ENCODE peak calls at places on chromosomes 4 and X, in eight cellular contexts. Q is adrenal gland, I is upper lobe of right lung, G is brain microvascular endothelial cell, P is NT2/D1, U is PC-9, X is GM06990, F is mesenchymal stem cell. W is an unnamed sample.

GRCh38 chrX:39551748-39552147 is 546.0 kb downstream of the BCOR start:
- DNase-seq in G (no peak), U (no peak), Q (no peak), X (no peak), I (no peak), F (no peak), P (no peak), W (no peak)

GRCh38 chr4:151540728-151541437 is 131.9 kb downstream of the FHIP1A start:
- DNase-seq in Q (peak; percentile 4), X (no peak), G (peak; percentile 92), U (peak; percentile 92), I (no peak), P (no peak), F (peak; percentile 93), W (no peak)

GRCh38 chr4:73662709-73663546 is 42.7 kb upstream of the RASSF6 start:
- DNase-seq in G (peak; percentile 47), F (peak; percentile 73), Q (peak; percentile 11), I (no peak), U (no peak), X (no peak), P (no peak), W (no peak)

GRCh38 chr4:45437381-45437780 is 686.5 kb downstream of the GABRG1 start:
- DNase-seq in Q (no peak), P (no peak), U (no peak), X (no peak), I (no peak), G (no peak), F (no peak), W (no peak)

GRCh38 chr4:138897818-138898226 is 117.8 kb upstream of the NOCT start:
- DNase-seq in I (no peak), F (peak; percentile 94), P (no peak), U (peak; percentile 92), Q (no peak), G (peak; percentile 93), X (no peak), W (no peak)

GRCh38 chrX:3403748-3404147 is 57.3 kb upstream of the MXRA5 start:
- DNase-seq in X (no peak), I (no peak), Q (no peak), F (no peak), U (no peak), P (no peak), G (no peak), W (no peak)

GRCh38 chr4:16897991-16898827 is at the start of gene LDB2:
- DNase-seq in P (no peak), I (peak; percentile 68), X (no peak), G (peak; percentile 72), F (peak; percentile 96), U (no peak), Q (peak; percentile 54), W (peak; percentile 46)

GRCh38 chr4:134952305-134952704 is 750.7 kb upstream of the PABPC4L start:
- DNase-seq in X (no peak), G (no peak), F (no peak), Q (no peak), I (peak; percentile 40), P (no peak), U (no peak), W (no peak)

GRCh38 chrX:21738145-21738949 is 19.6 kb downstream of the SMPX start:
- DNase-seq in P (no peak), U (no peak), I (no peak), F (no peak), X (no peak), G (no peak), Q (no peak), W (peak; percentile 52)

GRCh38 chr4:38146383-38146782 is 186.2 kb downstream of the PTTG2 start:
- DNase-seq in P (no peak), F (no peak), G (no peak), U (no peak), I (no peak), Q (no peak), X (no peak), W (no peak)

GRCh38 chrX:136306182-136306581 is 5.4 kb downstream of the ADGRG4 start:
- DNase-seq in P (no peak), U (no peak), Q (no peak), G (no peak), X (no peak), F (no peak), I (no peak), W (no peak)

GRCh38 chrX:14777484-14777883 is 95.4 kb downstream of the FANCB start:
- DNase-seq in F (peak; percentile 45), P (no peak), Q (no peak), I (no peak), G (no peak), U (peak; percentile 40), X (no peak), W (no peak)

GRCh38 chrX:130055103-130055502 is 55.2 kb downstream of the ELF4 start:
- DNase-seq in U (no peak), Q (no peak), G (peak; percentile 47), F (peak; percentile 33), I (no peak), P (no peak), X (no peak), W (peak; percentile 58)

GRCh38 chr4:1998296-1998695 is 10.5 kb downstream of the NELFA start:
- DNase-seq in G (no peak), X (no peak), F (no peak), U (peak; percentile 93), I (no peak), Q (no peak), P (no peak), W (no peak)
- H3K36me3 ChIP-seq in G (peaks cover 2% of the 10 kb centered on the region), X (peaks cover 2% of the 10 kb centered on the region), F (peaks cover 4% of the 10 kb centered on the region), U (peaks cover 17% of the 10 kb centered on the region), I (peaks cover 3% of the 10 kb centered on the region), Q (no peaks in the 10 kb centered on the region), P (peaks cover 8% of the 10 kb centered on the region), W (no peaks in the 10 kb centered on the region)

GRCh38 chrX:50067435-50068292 is 133.1 kb downstream of the AKAP4 start:
- DNase-seq in G (peak; percentile 40), F (peak; percentile 60), P (peak; percentile 71), Q (peak; percentile 50), U (no peak), X (no peak), I (no peak), W (peak; percentile 62)

GRCh38 chrX:50068893-50069292 is 131.9 kb downstream of the AKAP4 start:
- DNase-seq in G (no peak), I (no peak), U (no peak), F (no peak), Q (no peak), X (no peak), P (no peak), W (no peak)

GRCh38 chrX:50068293-50068568 is 132.6 kb downstream of the AKAP4 start:
- DNase-seq in I (no peak), U (no peak), P (no peak), Q (no peak), X (no peak), G (peak; percentile 16), F (no peak), W (no peak)

GRCh38 chrX:50071507-50071906 is 129.3 kb downstream of the AKAP4 start:
- DNase-seq in F (no peak), G (no peak), P (no peak), X (no peak), Q (no peak), I (no peak), U (no peak), W (no peak)

GRCh38 chrX:50066318-50066937 is 134.4 kb downstream of the AKAP4 start:
- DNase-seq in I (no peak), G (no peak), Q (no peak), F (no peak), P (no peak), X (no peak), U (no peak), W (no peak)
- H3K36me3 ChIP-seq in I (no peaks in the 10 kb centered on the region), G (no peaks in the 10 kb centered on the region), Q (no peaks in the 10 kb centered on the region), F (no peaks in the 10 kb centered on the region), P (peaks cover 2% of the 10 kb centered on the region), X (no peaks in the 10 kb centered on the region), U (no peaks in the 10 kb centered on the region), W (no peaks in the 10 kb centered on the region)

DNA sequence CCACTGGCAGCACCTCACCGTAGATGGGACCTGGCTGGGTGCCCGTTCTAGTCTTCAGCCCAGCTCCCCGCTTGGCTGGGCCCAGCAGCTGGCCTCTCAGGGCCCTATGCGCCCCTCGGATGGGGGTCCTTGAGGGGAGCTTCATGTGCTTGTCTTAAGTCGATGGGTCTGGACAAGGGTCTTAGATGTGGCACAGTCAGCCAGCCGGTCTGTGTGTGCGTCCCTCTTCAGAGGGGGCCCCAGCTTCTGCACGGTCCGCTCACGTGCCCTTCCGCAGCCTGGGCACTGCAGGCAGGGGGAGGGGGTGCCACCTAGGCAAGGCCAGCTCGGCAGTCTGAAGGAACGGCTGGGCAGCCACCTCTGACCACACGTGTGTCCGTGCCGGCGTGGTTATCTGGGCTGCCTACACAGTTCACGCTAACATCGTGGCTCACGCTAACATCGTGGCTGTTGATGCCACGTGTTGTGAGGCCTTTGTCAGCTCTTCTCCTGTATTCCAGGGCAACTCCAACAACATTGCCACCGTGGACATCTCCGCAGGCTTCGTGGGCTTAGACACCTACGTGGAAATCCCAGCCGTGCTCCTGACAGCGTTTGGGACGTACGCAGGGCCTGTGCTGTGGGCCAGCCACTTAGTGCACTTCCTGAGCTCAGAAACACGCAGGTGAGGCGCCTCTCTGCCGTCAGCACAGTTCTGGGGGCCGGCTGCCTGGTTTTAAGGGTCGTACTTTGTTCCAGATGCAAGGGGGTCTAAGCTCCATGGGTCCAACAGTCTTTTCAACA is 34.5 kb downstream of the PIGG start:
- DNase-seq in Q (no peak), G (no peak), P (no peak), I (no peak), F (no peak), X (no peak), U (no peak), W (no peak)
- H3K36me3 ChIP-seq in Q (no peaks in the 10 kb centered on the region), G (peaks cover 49% of the 10 kb centered on the region), P (peaks cover 99% of the 10 kb centered on the region), I (peaks cover 73% of the 10 kb centered on the region), F (peaks cover 91% of the 10 kb centered on the region), X (peaks cover 45% of the 10 kb centered on the region), U (peaks cover 15% of the 10 kb centered on the region), W (peaks cover 12% of the 10 kb centered on the region)

GRCh38 chr4:189974056-189974455 is 33.4 kb downstream of the FRG1 start:
- DNase-seq in U (no peak), Q (no peak), X (no peak), F (no peak), G (peak; percentile 2), I (no peak), P (no peak), W (peak; percentile 31)

GRCh38 chr4:189979196-189980047 is 38.8 kb downstream of the FRG1 start:
- DNase-seq in P (no peak), Q (no peak), X (no peak), G (no peak), I (no peak), F (no peak), U (no peak), W (peak; percentile 17)

DNA sequence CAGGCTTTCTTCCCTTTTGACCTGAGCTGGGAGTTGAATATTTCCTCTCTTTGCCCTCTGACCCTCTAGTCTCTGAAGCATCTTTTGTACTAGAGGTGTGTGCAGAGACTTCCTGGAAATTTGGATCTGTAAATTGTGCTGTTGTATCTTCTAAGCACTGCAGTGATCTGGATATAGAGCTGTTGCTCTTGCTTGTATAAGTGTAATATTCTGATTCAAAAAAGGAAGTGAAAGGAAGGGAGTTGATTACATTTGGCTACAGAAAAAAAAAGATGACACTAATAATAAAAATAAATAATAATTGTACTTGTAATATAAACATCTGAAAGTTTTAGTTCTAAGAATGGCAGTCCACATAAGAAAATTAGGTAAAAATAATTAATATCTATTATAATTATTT is 33.0 kb downstream of the FRG1 start:
- DNase-seq in F (no peak), X (no peak), G (no peak), I (no peak), P (no peak), U (no peak), Q (no peak), W (no peak)
- H3K36me3 ChIP-seq in F (no peaks in the 10 kb centered on the region), X (no peaks in the 10 kb centered on the region), G (no peaks in the 10 kb centered on the region), I (no peaks in the 10 kb centered on the region), P (no peaks in the 10 kb centered on the region), U (no peaks in the 10 kb centered on the region), Q (no peaks in the 10 kb centered on the region), W (no peaks in the 10 kb centered on the region)

W was measured in H7.